ENCODE peak calls at places on chromosome 1, in eight cellular contexts. One of them, this sample, is unnamed.

GRCh38 chr1:222045816-222046215 is 303.9 kb upstream of the DUSP10 start:
- DNase-seq in anterior cingulate cortex: no peak
- DNase-seq in SHP77: no peak
- DNase-seq in nephron progenitor cell: no peak
- DNase-seq in CD8-positive, alpha-beta memory T cell: no peak
- DNase-seq in activated CD4-positive, alpha-beta memory T cell treated with anti-CD3 and anti-CD28 coated beads, Interleukin-2, amount 10 ng/mL, durations not matched to agents 7 days and 5 days: no peak
- DNase-seq in NCI-H1092: no peak
- DNase-seq in heart left ventricle: no peak
- DNase-seq in this sample: no peak

GRCh38 chr1:243667591-243667990 is 182.5 kb downstream of the AKT3 start:
- DNase-seq in anterior cingulate cortex: no peak
- DNase-seq in SHP77: no peak
- DNase-seq in nephron progenitor cell: no peak
- DNase-seq in CD8-positive, alpha-beta memory T cell: no peak
- DNase-seq in activated CD4-positive, alpha-beta memory T cell treated with anti-CD3 and anti-CD28 coated beads, Interleukin-2, amount 10 ng/mL, durations not matched to agents 7 days and 5 days: no peak
- DNase-seq in NCI-H1092: no peak
- DNase-seq in heart left ventricle: no peak
- DNase-seq in this sample: no peak

GRCh38 chr1:157289424-157290105 is 151.4 kb upstream of the ETV3 start:
- DNase-seq in anterior cingulate cortex: no peak
- DNase-seq in SHP77: no peak
- DNase-seq in nephron progenitor cell: no peak
- DNase-seq in CD8-positive, alpha-beta memory T cell: no peak
- DNase-seq in activated CD4-positive, alpha-beta memory T cell treated with anti-CD3 and anti-CD28 coated beads, Interleukin-2, amount 10 ng/mL, durations not matched to agents 7 days and 5 days: no peak
- DNase-seq in NCI-H1092: no peak
- DNase-seq in heart left ventricle: no peak
- DNase-seq in this sample: no peak

GRCh38 chr1:15703562-15703961 is 19.4 kb downstream of the PLEKHM2 start:
- DNase-seq in anterior cingulate cortex: peak; percentile 82
- DNase-seq in SHP77: no peak
- DNase-seq in nephron progenitor cell: no peak
- DNase-seq in CD8-positive, alpha-beta memory T cell: no peak
- DNase-seq in activated CD4-positive, alpha-beta memory T cell treated with anti-CD3 and anti-CD28 coated beads, Interleukin-2, amount 10 ng/mL, durations not matched to agents 7 days and 5 days: no peak
- DNase-seq in NCI-H1092: no peak
- DNase-seq in heart left ventricle: peak; percentile 81
- DNase-seq in this sample: peak; percentile 84

GRCh38 chr1:27391511-27392095 is 819 bp upstream of the GPR3 start:
- DNase-seq in anterior cingulate cortex: peak; percentile 31
- DNase-seq in SHP77: peak; percentile 66
- DNase-seq in nephron progenitor cell: no peak
- DNase-seq in CD8-positive, alpha-beta memory T cell: peak; percentile 59
- DNase-seq in activated CD4-positive, alpha-beta memory T cell treated with anti-CD3 and anti-CD28 coated beads, Interleukin-2, amount 10 ng/mL, durations not matched to agents 7 days and 5 days: no peak
- DNase-seq in NCI-H1092: peak; percentile 48
- DNase-seq in heart left ventricle: peak; percentile 71
- DNase-seq in this sample: peak; percentile 65

GRCh38 chr1:103448560-103448959 is 76.9 kb upstream of the RNPC3 start:
- DNase-seq in anterior cingulate cortex: no peak
- DNase-seq in SHP77: no peak
- DNase-seq in nephron progenitor cell: no peak
- DNase-seq in CD8-positive, alpha-beta memory T cell: no peak
- DNase-seq in activated CD4-positive, alpha-beta memory T cell treated with anti-CD3 and anti-CD28 coated beads, Interleukin-2, amount 10 ng/mL, durations not matched to agents 7 days and 5 days: no peak
- DNase-seq in NCI-H1092: no peak
- DNase-seq in heart left ventricle: no peak
- DNase-seq in this sample: no peak

GRCh38 chr1:171801395-171801990 is 20.0 kb downstream of the METTL13 start:
- DNase-seq in anterior cingulate cortex: no peak
- DNase-seq in SHP77: peak; percentile 62
- DNase-seq in nephron progenitor cell: peak; percentile 40
- DNase-seq in CD8-positive, alpha-beta memory T cell: no peak
- DNase-seq in activated CD4-positive, alpha-beta memory T cell treated with anti-CD3 and anti-CD28 coated beads, Interleukin-2, amount 10 ng/mL, durations not matched to agents 7 days and 5 days: no peak
- DNase-seq in NCI-H1092: peak; percentile 39
- DNase-seq in heart left ventricle: no peak
- DNase-seq in this sample: peak; percentile 78

GRCh38 chr1:204084247-204084772 is 11.4 kb downstream of the SOX13 start:
- DNase-seq in anterior cingulate cortex: peak; percentile 69
- DNase-seq in SHP77: peak; percentile 97
- DNase-seq in nephron progenitor cell: peak; percentile 44
- DNase-seq in CD8-positive, alpha-beta memory T cell: peak; percentile 18
- DNase-seq in activated CD4-positive, alpha-beta memory T cell treated with anti-CD3 and anti-CD28 coated beads, Interleukin-2, amount 10 ng/mL, durations not matched to agents 7 days and 5 days: no peak
- DNase-seq in NCI-H1092: peak; percentile 99
- DNase-seq in heart left ventricle: no peak
- DNase-seq in this sample: peak; percentile 77

GRCh38 chr1:98429851-98430496 is 231.5 kb upstream of the SNX7 start:
- DNase-seq in anterior cingulate cortex: no peak
- DNase-seq in SHP77: peak; percentile 93
- DNase-seq in nephron progenitor cell: peak; percentile 14
- DNase-seq in CD8-positive, alpha-beta memory T cell: no peak
- DNase-seq in activated CD4-positive, alpha-beta memory T cell treated with anti-CD3 and anti-CD28 coated beads, Interleukin-2, amount 10 ng/mL, durations not matched to agents 7 days and 5 days: no peak
- DNase-seq in NCI-H1092: peak; percentile 93
- DNase-seq in heart left ventricle: no peak
- DNase-seq in this sample: no peak

GRCh38 chr1:111199329-111199728 is 1.1 kb downstream of the DENND2D start:
- DNase-seq in anterior cingulate cortex: no peak
- DNase-seq in SHP77: no peak
- DNase-seq in nephron progenitor cell: no peak
- DNase-seq in CD8-positive, alpha-beta memory T cell: no peak
- DNase-seq in activated CD4-positive, alpha-beta memory T cell treated with anti-CD3 and anti-CD28 coated beads, Interleukin-2, amount 10 ng/mL, durations not matched to agents 7 days and 5 days: peak; percentile 39
- DNase-seq in NCI-H1092: no peak
- DNase-seq in heart left ventricle: no peak
- DNase-seq in this sample: no peak

GRCh38 chr1:167052389-167052788 is 37.8 kb downstream of the GPA33 start:
- DNase-seq in anterior cingulate cortex: no peak
- DNase-seq in SHP77: peak; percentile 37
- DNase-seq in nephron progenitor cell: peak; percentile 26
- DNase-seq in CD8-positive, alpha-beta memory T cell: no peak
- DNase-seq in activated CD4-positive, alpha-beta memory T cell treated with anti-CD3 and anti-CD28 coated beads, Interleukin-2, amount 10 ng/mL, durations not matched to agents 7 days and 5 days: no peak
- DNase-seq in NCI-H1092: no peak
- DNase-seq in heart left ventricle: no peak
- DNase-seq in this sample: no peak

GRCh38 chr1:113326976-113327375 is 63.3 kb upstream of the MAGI3 start:
- DNase-seq in anterior cingulate cortex: no peak
- DNase-seq in SHP77: no peak
- DNase-seq in nephron progenitor cell: no peak
- DNase-seq in CD8-positive, alpha-beta memory T cell: no peak
- DNase-seq in activated CD4-positive, alpha-beta memory T cell treated with anti-CD3 and anti-CD28 coated beads, Interleukin-2, amount 10 ng/mL, durations not matched to agents 7 days and 5 days: no peak
- DNase-seq in NCI-H1092: no peak
- DNase-seq in heart left ventricle: no peak
- DNase-seq in this sample: no peak

This sample was measured in Ammon's horn.